ENCODE peak calls at places on chromosomes 5 and 9, in nine cellular contexts. C is fibroblast of mammary gland; A is B cell; O is HFFc6; H is RWPE1; V is upper lobe of right lung; I is AG09309; K is CD8-positive, alpha-beta T cell; X is AG10803. R is an unnamed sample.

GRCh38 chr5:139474815-139475791 is 4.3 kb downstream of the SMIM33 start:
- DNase-seq in C (peak), A (no peak), O (peak), H (no peak), V (no peak), I (no peak), K (peak), X (peak), R (no peak)

GRCh38 chr9:74639112-74639511 is 142.0 kb downstream of the RORB start:
- DNase-seq in C (no peak), A (no peak), O (no peak), H (no peak), V (no peak), I (no peak), K (no peak), X (no peak), R (no peak)

GRCh38 chr5:135944967-135945560 is 9.7 kb downstream of the LECT2 start:
- DNase-seq in C (peak), A (no peak), O (peak), H (peak), V (no peak), I (peak), K (no peak), X (peak), R (no peak)

GRCh38 chr5:177113566-177114424 is 19.8 kb upstream of the NSD1 start:
- DNase-seq in C (peak), A (peak), O (peak), H (peak), V (peak), I (peak), K (peak), X (peak), R (peak)

GRCh38 chr5:50666261-50667078 is at the start of gene PARP8:
- DNase-seq in C (peak), A (peak), O (peak), H (peak), V (peak), I (no peak), K (peak), X (peak), R (peak)

GRCh38 chr9:137741330-137741729 is 122.5 kb downstream of the EHMT1 start:
- DNase-seq in C (no peak), A (no peak), O (no peak), H (no peak), V (no peak), I (no peak), K (no peak), X (no peak), R (no peak)

GRCh38 chr5:128436825-128437224 is 101.2 kb downstream of the FBN2 start:
- DNase-seq in C (peak), A (no peak), O (peak), H (peak), V (no peak), I (peak), K (no peak), X (no peak), R (no peak)

GRCh38 chr9:132669636-132670358 is at the start of gene DDX31:
- DNase-seq in C (peak), A (peak), O (peak), H (peak), V (peak), I (peak), K (peak), X (peak), R (peak)

GRCh38 chr5:138968601-138969000 is 93.5 kb upstream of the LRRTM2 start:
- DNase-seq in C (no peak), A (no peak), O (no peak), H (no peak), V (no peak), I (no peak), K (no peak), X (no peak), R (no peak)

GRCh38 chr5:143055596-143056330 is 285.6 kb downstream of the ARHGAP26 start:
- DNase-seq in C (peak), A (no peak), O (peak), H (no peak), V (no peak), I (no peak), K (no peak), X (peak), R (no peak)

GRCh38 chr9:89796606-89797005 is 191.8 kb downstream of the GADD45G start:
- DNase-seq in C (no peak), A (no peak), O (no peak), H (no peak), V (no peak), I (no peak), K (no peak), X (no peak), R (no peak)

GRCh38 chr5:150172147-150172546 is 5.6 kb downstream of the CDX1 start:
- DNase-seq in C (peak), A (no peak), O (no peak), H (no peak), V (no peak), I (no peak), K (no peak), X (no peak), R (no peak)

GRCh38 chr9:73441223-73441622 is 289.6 kb downstream of the ANXA1 start:
- DNase-seq in C (no peak), A (no peak), O (no peak), H (no peak), V (no peak), I (no peak), K (no peak), X (no peak), R (no peak)

GRCh38 chr9:84228130-84228735 is 112.3 kb downstream of the SLC28A3 start:
- DNase-seq in C (no peak), A (no peak), O (no peak), H (no peak), V (no peak), I (no peak), K (no peak), X (no peak), R (no peak)

GRCh38 chr5:125023673-125024072 is 277.2 kb upstream of the ZNF608 start:
- DNase-seq in C (peak), A (no peak), O (no peak), H (peak), V (no peak), I (no peak), K (no peak), X (peak), R (no peak)

GRCh38 chr5:81506900-81507588 is 113.1 kb upstream of the ACOT12 start:
- DNase-seq in C (peak), A (peak), O (peak), H (peak), V (no peak), I (peak), K (peak), X (peak), R (no peak)

GRCh38 chr5:176547811-176548210 is 1.3 kb upstream of the CDHR2 start:
- DNase-seq in C (peak), A (no peak), O (no peak), H (no peak), V (no peak), I (no peak), K (no peak), X (peak), R (no peak)

GRCh38 chr5:161085081-161085480 is 233.1 kb upstream of the ATP10B start:
- DNase-seq in C (peak), A (no peak), O (no peak), H (no peak), V (no peak), I (no peak), K (no peak), X (no peak), R (no peak)

GRCh38 chr5:103487253-103487652 is 75.3 kb downstream of the NUDT12 start:
- DNase-seq in C (no peak), A (no peak), O (peak), H (no peak), V (no peak), I (no peak), K (no peak), X (peak), R (no peak)

GRCh38 chr5:150846651-150847333 is 471 bp downstream of the IRGM start:
- DNase-seq in C (peak), A (peak), O (peak), H (peak), V (no peak), I (peak), K (peak), X (peak), R (no peak)

DNA sequence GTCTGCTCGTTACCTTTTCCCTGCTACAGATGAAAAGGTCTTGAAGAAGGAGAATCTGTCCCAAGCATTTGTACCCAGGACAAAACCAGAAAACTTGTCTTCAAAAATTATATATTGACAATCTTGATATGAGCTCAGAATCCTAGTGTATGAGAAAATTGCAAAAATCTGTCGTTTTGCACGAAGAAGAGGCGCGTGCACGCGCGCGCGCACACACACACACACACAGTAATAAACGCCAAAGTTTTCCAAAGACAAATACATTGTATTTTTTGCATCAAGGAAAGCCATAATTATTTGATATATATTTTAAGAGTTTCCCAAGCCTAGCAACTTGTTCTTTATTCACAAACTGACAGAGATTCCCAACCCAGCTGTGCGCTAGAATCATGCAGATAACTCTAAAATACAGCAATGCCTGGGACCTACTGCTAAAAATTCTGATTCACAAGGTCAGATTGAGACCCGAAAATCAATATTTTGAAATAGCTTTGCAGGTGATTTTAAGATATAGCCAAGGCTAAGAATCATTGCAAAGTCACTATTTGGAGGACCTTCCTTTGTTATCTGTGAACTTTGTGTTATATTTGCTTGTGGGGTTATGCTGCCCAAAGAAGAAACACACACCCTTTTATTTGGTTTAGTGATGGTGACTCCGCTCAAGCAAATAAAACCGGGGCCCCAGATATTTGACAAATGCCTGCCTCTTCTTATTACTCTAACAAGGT is 1287.7 kb upstream of the CDH6 start:
- DNase-seq in C (no peak), A (no peak), O (no peak), H (no peak), V (no peak), I (no peak), K (no peak), X (no peak), R (no peak)
- TF ChIP-seq CTCF in C (no peak), A (no peak), O (no peak), H (no peak), V (no peak), I (no peak), K (no peak), X (no peak), R (no peak)

GRCh38 chr5:179679014-179679674 is 1.7 kb downstream of the CBY3 start:
- DNase-seq in C (peak), A (peak), O (no peak), H (peak), V (peak), I (no peak), K (peak), X (peak), R (peak)
- TF ChIP-seq CTCF in C (peak), A (peak), O (peak), H (no peak), V (peak), I (peak), K (no peak), X (peak), R (peak)

GRCh38 chr9:111715471-111715870 is 54.1 kb downstream of the GNG10 start:
- DNase-seq in C (no peak), A (no peak), O (no peak), H (no peak), V (no peak), I (no peak), K (no peak), X (peak), R (no peak)

GRCh38 chr9:111719541-111719940 is 58.1 kb downstream of the GNG10 start:
- DNase-seq in C (no peak), A (no peak), O (no peak), H (no peak), V (no peak), I (no peak), K (no peak), X (no peak), R (no peak)

DNA sequence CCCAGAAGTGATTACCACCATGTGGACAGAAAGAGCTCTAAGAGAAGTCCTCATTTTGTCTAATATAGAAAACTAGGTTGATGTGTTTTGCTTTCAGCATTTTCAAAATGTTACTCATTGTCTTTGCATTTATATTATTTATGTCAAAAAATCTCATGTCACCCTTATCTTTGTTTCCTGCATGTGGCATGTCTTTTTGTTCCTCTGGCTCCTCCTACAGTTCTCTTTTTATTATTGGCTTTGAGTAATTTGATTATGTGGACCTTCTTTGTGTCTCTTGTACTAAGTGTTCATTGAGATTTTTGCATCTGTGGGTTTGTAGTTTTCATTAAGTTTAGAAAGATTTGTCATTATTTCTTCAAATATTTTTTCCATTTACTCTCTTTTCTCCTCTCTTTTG is 58.8 kb downstream of the GNG10 start:
- DNase-seq in C (peak), A (no peak), O (no peak), H (no peak), V (no peak), I (no peak), K (no peak), X (no peak), R (no peak)
- TF ChIP-seq CTCF in C (peak), A (no peak), O (peak), H (peak), V (peak), I (peak), K (no peak), X (no peak), R (no peak)

GRCh38 chr5:75681125-75681830 is 36.0 kb downstream of the POC5 start:
- DNase-seq in C (peak), A (no peak), O (peak), H (peak), V (no peak), I (peak), K (no peak), X (peak), R (no peak)
- TF ChIP-seq CTCF in C (peak), A (peak), O (peak), H (peak), V (peak), I (peak), K (peak), X (peak), R (peak)

GRCh38 chr9:1837453-1838084 is 177.6 kb upstream of the SMARCA2 start:
- DNase-seq in C (peak), A (no peak), O (peak), H (peak), V (no peak), I (no peak), K (no peak), X (peak), R (no peak)
- TF ChIP-seq CTCF in C (peak), A (peak), O (peak), H (peak), V (peak), I (peak), K (no peak), X (peak), R (no peak)

GRCh38 chr5:989961-990530 is 18.6 kb upstream of the NKD2 start:
- DNase-seq in C (peak), A (no peak), O (no peak), H (no peak), V (peak), I (no peak), K (no peak), X (no peak), R (peak)
- TF ChIP-seq CTCF in C (peak), A (no peak), O (no peak), H (no peak), V (peak), I (no peak), K (no peak), X (no peak), R (no peak)

R was measured in natural killer cell.